ENCODE peak calls at places on chromosomes 2 and 18, in seven cellular contexts. Z is mesendoderm, V is H1, X is neuronal stem cell, O is IMR-90, S is trophoblast cell, I is mesenchymal stem cell. T is an unnamed sample.

GRCh38 chr2:19673213-19673791 is 228.5 kb downstream of the TTC32 start:
- DNase-seq in Z (no peak), V (no peak), X (no peak), O (peak), S (peak), I (peak), T (no peak)

GRCh38 chr2:105437708-105438103 is 38.9 kb upstream of the FHL2 start:
- DNase-seq in Z (no peak), V (no peak), X (no peak), O (peak), S (no peak), I (peak), T (no peak)

GRCh38 chr2:112680666-112681101 is 34.9 kb downstream of the SLC20A1 start:
- DNase-seq in Z (no peak), V (no peak), X (no peak), O (no peak), S (no peak), I (no peak), T (no peak)

GRCh38 chr2:77520981-77521380 is 1.2 kb downstream of the LRRTM4 start:
- DNase-seq in Z (peak), V (no peak), X (peak), O (no peak), S (no peak), I (peak), T (no peak)

GRCh38 chr2:393711-394696 is 106.1 kb upstream of the ALKAL2 start:
- DNase-seq in Z (peak), V (no peak), X (peak), O (no peak), S (peak), I (no peak), T (no peak)

GRCh38 chr2:70190086-70190412 is 770 bp downstream of the C2orf42 start:
- DNase-seq in Z (peak), V (no peak), X (no peak), O (peak), S (no peak), I (no peak), T (no peak)

GRCh38 chr2:148720501-148720998 is 76.0 kb downstream of the EPC2 start:
- DNase-seq in Z (no peak), V (no peak), X (no peak), O (peak), S (no peak), I (no peak), T (no peak)

GRCh38 chr2:85706604-85707296 is 12.6 kb downstream of the GNLY start:
- DNase-seq in Z (no peak), V (no peak), X (no peak), O (no peak), S (peak), I (no peak), T (no peak)

GRCh38 chr2:187581125-187581896 is 27.1 kb upstream of the TFPI start:
- DNase-seq in Z (peak), V (no peak), X (peak), O (peak), S (peak), I (peak), T (no peak)

GRCh38 chr18:68797901-68798300 is at the start of gene CCDC102B:
- DNase-seq in Z (no peak), V (no peak), X (no peak), O (peak), S (no peak), I (peak), T (no peak)

GRCh38 chr18:57833441-57834101 is 30.5 kb upstream of the ATP8B1 start:
- DNase-seq in Z (peak), V (no peak), X (no peak), O (peak), S (peak), I (peak), T (no peak)

GRCh38 chr18:21000667-21001066 is 110.9 kb downstream of the ROCK1 start:
- DNase-seq in Z (no peak), V (no peak), X (no peak), O (peak), S (peak), I (no peak), T (no peak)

GRCh38 chr2:48601349-48601748 is 16.3 kb upstream of the GTF2A1L start:
- DNase-seq in Z (peak), V (peak), X (no peak), O (peak), S (peak), I (peak), T (peak)

GRCh38 chr18:48801728-48802542 is 148.8 kb downstream of the SMAD7 start:
- DNase-seq in Z (no peak), V (peak), X (no peak), O (no peak), S (peak), I (no peak), T (peak)

GRCh38 chr18:54405290-54405689 is 47.6 kb downstream of the C18orf54 start:
- DNase-seq in Z (no peak), V (no peak), X (no peak), O (no peak), S (no peak), I (no peak), T (no peak)

GRCh38 chr2:231308631-231309414 is 86.7 kb upstream of the B3GNT7 start:
- DNase-seq in Z (peak), V (no peak), X (no peak), O (peak), S (peak), I (peak), T (no peak)

GRCh38 chr2:218216336-218216673 is 684 bp upstream of the ARPC2 start:
- DNase-seq in Z (no peak), V (no peak), X (no peak), O (no peak), S (peak), I (no peak), T (no peak)

GRCh38 chr2:219698684-219699439 is 71.4 kb downstream of the SLC4A3 start:
- DNase-seq in Z (no peak), V (no peak), X (no peak), O (no peak), S (no peak), I (no peak), T (no peak)

GRCh38 chr2:7203056-7203467 is 285.9 kb downstream of the RNF144A start:
- DNase-seq in Z (peak), V (peak), X (peak), O (peak), S (peak), I (peak), T (peak)

GRCh38 chr2:54191361-54192130 is 64.5 kb downstream of the TSPYL6 start:
- DNase-seq in Z (no peak), V (no peak), X (no peak), O (no peak), S (no peak), I (no peak), T (no peak)

DNA sequence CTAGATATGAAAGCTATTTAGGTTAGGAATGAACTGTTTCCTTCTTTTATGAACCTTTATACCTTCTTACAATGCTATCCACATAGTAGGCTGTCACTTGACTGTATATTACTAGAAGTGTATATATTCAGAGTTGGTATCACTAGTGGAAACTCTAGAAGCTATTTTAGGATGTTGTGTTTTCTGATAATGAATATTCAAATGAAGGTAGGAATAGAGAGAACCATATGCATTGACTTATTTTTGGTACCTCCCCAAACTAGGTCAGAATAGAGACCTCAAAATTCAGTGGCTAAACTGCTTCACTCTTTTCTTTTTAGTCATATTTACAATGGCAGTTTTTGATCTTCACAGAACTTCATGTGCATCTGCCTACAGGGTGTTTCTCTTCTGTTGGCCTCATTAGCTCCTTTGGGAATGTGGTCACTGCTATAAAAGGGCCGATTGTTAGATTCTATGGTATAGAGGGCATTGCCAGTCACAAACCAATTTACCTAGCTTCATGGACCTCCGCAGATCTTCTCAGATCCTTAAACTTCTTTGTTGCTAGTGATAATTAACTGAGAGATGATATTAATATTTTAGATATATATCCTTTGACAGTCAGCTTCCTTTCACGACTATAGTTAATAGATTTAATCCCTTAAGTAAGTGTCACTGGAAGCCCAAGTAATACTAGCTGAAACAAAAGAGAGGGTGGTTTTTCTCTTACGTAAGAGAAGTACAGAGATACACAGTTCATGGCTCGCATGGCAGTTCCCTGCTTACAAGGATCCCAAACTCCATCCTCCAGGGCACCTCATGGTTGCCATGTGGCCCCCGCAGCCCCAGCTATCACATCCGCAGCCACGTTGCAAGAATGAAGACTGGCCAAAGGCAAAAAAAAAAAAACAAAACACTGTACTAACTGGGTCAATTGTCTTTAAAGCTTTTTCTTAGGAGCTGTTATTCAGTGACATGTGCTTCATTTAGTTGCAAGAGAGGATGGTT is 61.0 kb downstream of the TSPYL6 start:
- DNase-seq in Z (no peak), V (no peak), X (no peak), O (no peak), S (no peak), I (no peak), T (no peak)
- H2BK120ac ChIP-seq in Z (no peak), V (no peak), X (no peak), O (no peak), S (no peak), I (no peak), T (no peak)

GRCh38 chr2:134031539-134031938 is 222.3 kb upstream of the MGAT5 start:
- DNase-seq in Z (no peak), V (no peak), X (no peak), O (no peak), S (no peak), I (no peak), T (no peak)

GRCh38 chr2:134029478-134029877 is 224.4 kb upstream of the MGAT5 start:
- DNase-seq in Z (no peak), V (no peak), X (no peak), O (no peak), S (no peak), I (no peak), T (no peak)

GRCh38 chr2:134023854-134024253 is 230.0 kb upstream of the MGAT5 start:
- DNase-seq in Z (no peak), V (no peak), X (no peak), O (no peak), S (peak), I (no peak), T (no peak)

DNA sequence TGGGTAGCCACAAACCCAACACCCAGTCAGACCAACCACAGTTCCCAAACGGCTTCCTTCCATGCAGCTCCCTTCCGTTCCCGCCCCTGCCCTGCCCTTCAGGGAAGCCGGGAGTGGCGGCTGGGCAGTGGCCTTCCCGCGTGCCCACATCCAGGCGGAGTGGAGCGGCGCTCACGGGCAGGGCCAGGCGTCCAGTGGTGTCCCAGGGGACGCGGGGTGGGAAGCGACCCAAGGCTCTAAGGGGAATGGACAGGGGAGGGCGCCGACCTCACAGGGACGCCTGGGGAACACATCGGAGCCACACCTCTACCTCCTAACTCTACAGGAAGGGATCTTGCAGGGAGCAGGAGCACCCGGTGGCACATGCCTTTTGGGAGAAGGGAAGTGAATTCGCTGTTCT is 225.9 kb upstream of the MGAT5 start:
- DNase-seq in Z (peak), V (peak), X (no peak), O (no peak), S (peak), I (no peak), T (peak)
- H4K8ac ChIP-seq in Z (no peak), V (peak), X (no peak), O (no peak), S (no peak), I (no peak), T (no peak)

DNA sequence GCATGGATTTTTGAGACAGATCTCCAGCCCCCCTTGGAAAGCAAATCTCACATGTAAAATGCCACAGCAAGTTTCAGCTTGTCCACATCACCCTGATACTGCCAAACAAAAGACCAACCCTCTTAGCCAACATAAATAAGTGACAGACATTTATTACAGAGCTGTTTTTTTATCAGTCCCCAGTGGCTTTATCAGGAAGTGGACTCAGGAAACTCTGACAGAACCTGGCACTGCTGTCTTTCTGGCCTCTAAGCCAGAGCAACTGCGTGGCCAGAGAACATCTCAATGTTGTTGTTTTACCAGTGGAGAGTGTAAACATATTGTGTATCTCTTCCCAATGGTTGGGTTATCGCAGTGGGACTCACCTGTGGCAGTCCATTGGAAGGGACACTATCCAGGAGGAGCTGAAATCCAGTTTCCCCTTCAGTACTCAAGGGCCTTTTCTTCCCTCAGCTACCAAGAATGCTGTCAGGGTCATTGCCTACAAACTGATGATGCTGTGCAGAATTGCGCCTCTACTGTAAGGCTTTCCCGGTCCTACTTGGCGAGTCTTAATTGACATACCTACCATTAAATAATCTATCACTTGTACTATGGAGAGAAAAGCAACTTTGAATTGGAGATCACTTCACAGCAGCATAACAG is 22.0 kb downstream of the SLC14A1 start:
- DNase-seq in Z (no peak), V (no peak), X (no peak), O (no peak), S (no peak), I (no peak), T (no peak)
- H2BK120ac ChIP-seq in Z (no peak), V (no peak), X (no peak), O (peak), S (no peak), I (no peak), T (no peak)

GRCh38 chr2:152051373-152051893 is 47.4 kb downstream of the CACNB4 start:
- DNase-seq in Z (no peak), V (no peak), X (no peak), O (no peak), S (peak), I (no peak), T (no peak)
- H4K8ac ChIP-seq in Z (no peak), V (no peak), X (no peak), O (no peak), S (no peak), I (no peak), T (no peak)

GRCh38 chr18:61662726-61663125 is 230.1 kb downstream of the RNF152 start:
- DNase-seq in Z (no peak), V (no peak), X (no peak), O (no peak), S (no peak), I (no peak), T (no peak)
- H2BK120ac ChIP-seq in Z (no peak), V (peak), X (no peak), O (no peak), S (no peak), I (no peak), T (no peak)

DNA sequence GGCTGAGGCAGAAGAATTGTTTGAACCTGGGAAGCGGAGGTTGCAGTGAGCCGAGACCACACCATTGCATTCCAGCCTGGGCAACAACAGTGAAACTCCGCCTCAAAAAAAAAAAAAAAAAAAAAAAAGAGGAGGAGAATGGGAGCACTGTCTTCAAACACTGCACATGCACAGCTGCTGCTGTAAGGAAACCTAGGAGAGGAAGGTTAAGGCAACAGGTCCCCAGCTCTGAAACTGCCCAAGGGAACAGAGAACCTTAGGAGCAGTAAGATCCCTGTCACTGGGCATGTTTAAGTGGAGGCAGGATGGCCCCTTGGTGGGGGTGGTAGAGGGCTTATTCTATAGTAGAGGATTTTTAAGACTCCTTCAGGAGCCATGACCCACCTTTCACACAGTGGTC is 111.2 kb downstream of the CLIP4 start:
- DNase-seq in Z (no peak), V (no peak), X (no peak), O (no peak), S (no peak), I (no peak), T (no peak)
- H4K8ac ChIP-seq in Z (no peak), V (no peak), X (no peak), O (no peak), S (no peak), I (no peak), T (no peak)